ENCODE peak calls at places on chromosomes 3 and 15, in four cellular contexts. D, N, B and G are unnamed samples.

GRCh38 chr3:30550246-30550645 is 56.2 kb upstream of the TGFBR2 start:
- DNase-seq in D (no peak), N (no peak), B (no peak), G (no peak)

GRCh38 chr3:100277255-100277800 is 16.5 kb downstream of the TBC1D23 start:
- DNase-seq in D (no peak), N (no peak), B (no peak), G (no peak)

GRCh38 chr15:60844431-60845174 is 365.7 kb upstream of the ICE2 start:
- DNase-seq in D (no peak), N (no peak), B (no peak), G (no peak)

GRCh38 chr3:62938583-62938982 is 63.4 kb upstream of the CADPS start:
- DNase-seq in D (no peak), N (no peak), B (no peak), G (no peak)

GRCh38 chr3:143450656-143451055 is 331.1 kb downstream of the CHST2 start:
- DNase-seq in D (no peak), N (no peak), B (no peak), G (no peak)

GRCh38 chr3:138426211-138426610 is 8.2 kb upstream of the ESYT3 start:
- DNase-seq in D (no peak), N (no peak), B (no peak), G (no peak)

GRCh38 chr3:32165442-32165841 is 59.0 kb downstream of the GPD1L start:
- DNase-seq in D (no peak), N (no peak), B (no peak), G (no peak)

GRCh38 chr15:101808201-101808600 is 3.8 kb upstream of the OR4F15 start:
- DNase-seq in D (no peak), N (no peak), B (no peak), G (peak)

GRCh38 chr3:99191186-99191585 is 289.7 kb upstream of the DCBLD2 start:
- DNase-seq in D (no peak), N (no peak), B (no peak), G (no peak)

GRCh38 chr3:74119221-74119620 is 494.5 kb upstream of the PDZRN3 start:
- DNase-seq in D (no peak), N (no peak), B (no peak), G (no peak)

GRCh38 chr3:122351612-122352011 is 26.6 kb downstream of the CSTA start:
- DNase-seq in D (no peak), N (no peak), B (no peak), G (no peak)

GRCh38 chr3:123194552-123194951 is 7.2 kb upstream of the SEC22A start:
- DNase-seq in D (no peak), N (no peak), B (no peak), G (no peak)

GRCh38 chr3:85576091-85576690 is 617.4 kb downstream of the CADM2 start:
- DNase-seq in D (peak), N (no peak), B (peak), G (no peak)

GRCh38 chr15:78673476-78673875 is 32.5 kb upstream of the CHRNB4 start:
- DNase-seq in D (no peak), N (no peak), B (no peak), G (no peak)

GRCh38 chr3:124298951-124299350 is 307.0 kb upstream of the ROPN1 start:
- DNase-seq in D (no peak), N (no peak), B (no peak), G (peak)

GRCh38 chr15:34650177-34650576 is 66.7 kb upstream of the GOLGA8B start:
- DNase-seq in D (no peak), N (no peak), B (no peak), G (peak)

GRCh38 chr3:96814581-96815567 is at the start of gene EPHA6:
- DNase-seq in D (no peak), N (no peak), B (no peak), G (no peak)
- TF ChIP-seq CTCF in D (no peak), N (no peak), B (no peak), G (no peak)

GRCh38 chr15:77568014-77568959 is 64.4 kb downstream of the LINGO1 start:
- DNase-seq in D (no peak), N (no peak), B (no peak), G (no peak)

GRCh38 chr15:77571181-77571580 is 61.5 kb downstream of the LINGO1 start:
- DNase-seq in D (no peak), N (no peak), B (no peak), G (no peak)

GRCh38 chr15:77571741-77572140 is 61.0 kb downstream of the LINGO1 start:
- DNase-seq in D (no peak), N (no peak), B (no peak), G (no peak)

GRCh38 chr15:77568960-77569646 is 63.6 kb downstream of the LINGO1 start:
- DNase-seq in D (no peak), N (no peak), B (peak), G (no peak)

DNA sequence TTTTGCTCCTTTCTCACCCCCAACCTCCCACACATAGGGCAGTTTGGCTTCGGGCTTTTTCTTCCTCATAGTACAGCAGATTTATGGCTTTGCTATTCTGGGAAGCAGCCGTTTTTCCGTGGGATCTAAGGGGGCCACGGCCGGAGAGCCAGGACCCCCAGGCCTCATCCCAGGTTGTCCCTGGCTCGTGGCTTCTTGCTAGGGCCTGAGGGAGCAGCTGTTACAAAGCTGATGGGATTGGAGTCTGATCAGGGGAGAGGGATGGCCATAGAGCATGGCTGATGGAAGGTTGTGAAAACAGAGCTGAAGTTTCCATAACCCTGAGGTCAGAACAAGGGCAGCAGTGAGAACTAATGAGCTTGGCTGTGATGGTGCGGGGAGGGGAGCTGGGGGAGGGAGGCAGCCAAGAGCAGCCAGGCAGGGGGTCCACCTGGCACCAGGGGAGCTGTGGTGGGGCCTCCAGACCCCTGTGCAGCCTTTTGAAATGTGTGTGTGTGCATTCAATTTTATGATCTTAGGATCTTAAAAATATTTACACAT is 63.0 kb downstream of the LINGO1 start:
- DNase-seq in D (no peak), N (no peak), B (no peak), G (no peak)
- H3K4me3 ChIP-seq in D (no peak), N (peak), B (peak), G (no peak)

GRCh38 chr3:34808287-34808686 is 831.0 kb upstream of the ARPP21 start:
- DNase-seq in D (no peak), N (no peak), B (no peak), G (no peak)
- TF ChIP-seq CTCF in D (no peak), N (no peak), B (no peak), G (no peak)

DNA sequence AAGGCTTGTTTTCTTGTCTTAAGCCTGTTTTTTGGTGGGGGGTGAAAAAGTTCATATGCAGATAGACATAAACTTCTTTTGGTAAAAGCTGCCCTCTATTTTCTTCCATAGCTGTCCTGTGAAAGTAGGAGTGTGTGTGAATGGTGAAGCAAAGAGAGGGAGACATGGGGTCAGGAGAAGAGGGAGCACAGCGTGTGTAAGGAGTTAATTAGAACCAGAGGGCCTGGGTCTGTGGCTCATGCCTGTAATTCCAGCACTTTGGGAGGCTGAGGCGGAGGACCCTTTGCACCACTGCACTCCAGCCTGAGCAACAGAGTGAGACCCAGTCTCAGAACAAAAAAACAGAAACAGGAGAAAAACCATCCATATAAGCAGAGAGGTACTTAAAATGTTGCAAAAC is 16.2 kb upstream of the CCNL1 start:
- DNase-seq in D (no peak), N (no peak), B (no peak), G (no peak)
- H3K4me3 ChIP-seq in D (peak), N (peak), B (peak), G (peak)

DNA sequence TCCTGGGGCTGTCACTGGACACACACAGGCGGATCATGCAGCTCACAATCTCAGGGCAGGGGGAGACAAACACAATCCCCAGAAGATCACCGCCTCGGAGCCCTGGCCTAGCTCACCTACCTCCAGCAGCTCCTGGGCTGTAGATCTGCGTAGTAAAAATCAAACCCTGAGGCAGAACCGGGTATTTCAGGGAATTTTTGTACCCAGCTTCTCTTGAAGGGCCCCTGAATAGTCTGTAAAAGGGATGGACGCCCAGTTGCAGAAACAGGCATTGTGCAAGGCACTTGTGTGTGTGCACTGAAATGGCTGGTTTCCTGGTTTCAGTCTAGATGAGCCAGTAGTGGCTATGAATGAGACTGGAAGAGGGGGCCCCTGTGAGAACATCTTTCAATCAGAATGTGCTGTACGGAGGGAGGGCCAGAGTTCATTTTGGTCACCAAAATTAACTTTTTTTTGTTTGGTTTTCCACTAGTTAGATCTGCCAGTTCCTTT is 54.9 kb upstream of the RPL32 start:
- DNase-seq in D (no peak), N (no peak), B (peak), G (no peak)
- TF ChIP-seq CTCF in D (no peak), N (no peak), B (no peak), G (no peak)

GRCh38 chr15:40796041-40796440 is 10.8 kb upstream of the ZFYVE19 start:
- DNase-seq in D (no peak), N (no peak), B (no peak), G (no peak)

GRCh38 chr15:40790723-40791122 is 16.2 kb upstream of the ZFYVE19 start:
- DNase-seq in D (no peak), N (no peak), B (no peak), G (no peak)

GRCh38 chr15:40795019-40795418 is 11.9 kb upstream of the ZFYVE19 start:
- DNase-seq in D (no peak), N (no peak), B (no peak), G (no peak)

GRCh38 chr15:40792394-40792793 is 14.5 kb upstream of the ZFYVE19 start:
- DNase-seq in D (no peak), N (no peak), B (no peak), G (no peak)

DNA sequence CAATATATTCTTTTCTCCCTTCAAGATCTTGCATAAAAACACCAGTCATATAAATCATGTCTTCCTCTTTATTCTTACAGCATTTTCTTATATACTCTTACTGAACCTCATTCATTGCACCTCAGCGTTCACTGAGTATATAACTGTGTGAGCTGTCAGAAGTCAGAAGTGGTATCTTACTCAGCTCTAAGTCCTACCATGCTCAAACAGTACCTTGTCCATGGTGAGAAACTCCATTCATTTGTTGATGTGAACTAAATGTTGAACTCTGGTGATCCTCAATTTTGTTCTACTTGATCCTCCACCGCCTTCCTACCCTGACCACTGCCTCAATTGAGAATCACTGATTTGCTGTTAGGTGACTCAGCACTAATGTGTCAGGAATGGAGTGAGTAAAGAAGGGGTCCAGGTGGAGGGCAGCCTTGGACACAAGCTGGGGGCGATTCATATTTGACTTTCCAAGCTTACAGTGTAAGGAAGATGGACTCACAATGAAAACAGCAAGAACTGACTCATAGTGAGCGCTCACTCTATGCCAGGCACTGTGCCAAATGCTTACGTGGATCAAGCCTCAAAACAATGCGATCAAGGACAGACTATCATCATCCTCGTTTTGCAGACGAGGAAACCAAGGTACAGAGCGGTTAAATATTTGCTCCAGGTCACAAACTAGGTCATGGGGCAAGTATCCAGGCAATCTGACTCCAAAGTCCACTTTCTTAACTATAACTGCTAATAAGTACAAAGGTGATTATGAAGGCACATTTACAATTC is 13.5 kb upstream of the ZFYVE19 start:
- DNase-seq in D (no peak), N (peak), B (no peak), G (peak)
- H3K4me3 ChIP-seq in D (no peak), N (no peak), B (no peak), G (no peak)

DNA sequence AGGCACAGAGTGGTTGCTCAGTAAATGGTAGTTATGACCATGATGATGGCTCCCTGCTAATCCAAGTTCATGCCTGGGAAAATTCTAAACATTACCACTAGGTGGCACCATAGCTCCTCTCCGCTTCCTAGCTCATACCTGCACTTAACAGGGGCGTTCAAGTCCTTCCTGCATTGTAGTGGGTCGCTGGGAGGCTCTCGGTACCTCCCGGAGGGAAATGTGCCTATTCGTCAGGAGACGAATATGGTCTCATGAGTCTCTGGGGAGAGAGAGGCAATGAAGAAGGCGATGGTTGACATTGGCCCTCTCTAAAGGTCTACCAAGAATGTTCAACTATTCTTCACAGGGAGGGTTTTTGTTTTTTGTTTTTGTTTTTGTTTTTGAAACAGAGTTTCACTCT is 10.9 kb downstream of the MESP1 start:
- DNase-seq in D (peak), N (no peak), B (no peak), G (no peak)
- TF ChIP-seq CTCF in D (no peak), N (peak), B (peak), G (peak)

DNA sequence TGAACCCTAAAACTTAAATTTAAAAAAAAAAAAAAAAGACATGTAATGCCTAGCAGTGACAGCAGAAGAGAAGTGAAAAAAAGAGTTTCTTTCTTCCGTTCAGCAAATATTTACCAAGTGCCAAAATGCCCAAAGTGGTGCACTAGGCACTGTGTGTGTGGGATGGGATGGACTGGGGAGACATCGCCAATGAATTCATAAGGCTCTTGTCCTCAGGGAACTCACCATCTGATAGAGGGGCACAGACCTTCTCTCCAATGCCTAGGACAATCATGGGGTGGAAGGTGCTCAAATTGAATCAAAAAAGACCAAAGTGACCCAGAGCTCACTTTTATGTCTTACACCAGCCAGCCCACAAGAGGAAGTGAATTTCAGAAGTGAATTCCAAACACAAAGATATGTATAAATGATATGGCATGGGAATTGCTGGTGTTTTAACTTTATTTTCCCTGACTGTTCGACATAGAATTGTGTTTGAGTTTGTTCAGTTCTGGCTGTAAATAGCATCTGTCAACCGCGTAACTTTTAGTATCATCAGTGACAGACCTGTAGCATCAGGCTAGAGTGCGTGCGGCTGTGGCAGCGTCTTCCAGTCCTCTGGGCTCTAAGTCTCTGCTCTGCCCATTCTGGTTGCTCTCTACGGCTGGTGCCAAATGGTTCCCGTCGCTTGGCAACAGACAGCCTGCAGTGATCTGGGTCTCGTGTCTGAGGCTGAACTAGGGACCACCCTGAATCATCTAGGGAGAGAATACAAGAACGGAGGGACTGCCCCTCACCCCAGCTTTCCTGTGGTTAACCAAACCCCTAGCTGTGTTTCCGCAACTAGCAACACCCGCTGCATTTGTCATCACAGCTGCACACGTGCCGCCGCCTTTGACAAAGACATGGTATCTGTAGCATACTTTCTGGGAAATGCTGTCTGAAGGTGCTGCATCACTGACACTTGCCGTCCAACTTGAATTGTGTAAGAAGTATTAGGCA is 154.0 kb upstream of the THBS1 start:
- DNase-seq in D (peak), N (no peak), B (peak), G (no peak)
- H3K4me3 ChIP-seq in D (no peak), N (no peak), B (no peak), G (no peak)

DNA sequence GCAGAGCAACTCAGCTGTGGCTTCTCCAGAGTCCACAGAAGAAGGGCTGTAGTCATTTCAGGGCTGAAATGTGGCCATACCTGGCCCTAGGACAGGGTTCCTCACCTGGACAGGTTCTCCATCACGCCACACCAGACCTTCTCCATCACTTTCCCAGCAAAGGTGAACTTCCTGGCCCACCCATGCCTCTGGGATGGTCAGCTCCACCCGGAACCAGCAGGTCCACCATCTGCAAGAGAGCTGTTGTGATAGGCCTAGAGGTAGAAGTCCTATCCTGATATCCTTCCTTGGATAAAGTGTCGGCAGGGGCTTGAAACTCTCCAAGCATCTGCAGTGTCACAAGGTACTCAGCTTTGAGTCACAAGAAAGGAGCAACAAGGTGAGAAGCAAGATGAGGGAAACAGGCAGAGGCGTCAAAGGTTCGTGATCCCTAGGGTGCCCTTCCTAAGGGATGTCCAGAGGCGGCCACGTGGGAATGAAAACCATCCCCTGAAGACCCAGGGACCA is 948 bp downstream of the MAN2C1 start:
- DNase-seq in D (no peak), N (no peak), B (no peak), G (no peak)
- TF ChIP-seq CTCF in D (no peak), N (no peak), B (no peak), G (no peak)

GRCh38 chr15:89909611-89910010 is 3.1 kb downstream of the ARPIN start:
- DNase-seq in D (no peak), N (no peak), B (no peak), G (no peak)

GRCh38 chr15:89912674-89913396 is at the start of gene ARPIN:
- DNase-seq in D (peak), N (peak), B (peak), G (no peak)

GRCh38 chr15:89910891-89911626 is 1.7 kb downstream of the ARPIN start:
- DNase-seq in D (no peak), N (peak), B (no peak), G (no peak)

GRCh38 chr15:89908226-89908625 is 4.5 kb downstream of the ARPIN start:
- DNase-seq in D (no peak), N (peak), B (no peak), G (no peak)

GRCh38 chr15:89912145-89912673 is 543 bp downstream of the ARPIN start:
- DNase-seq in D (no peak), N (peak), B (peak), G (no peak)
- H3K4me3 ChIP-seq in D (peak), N (peak), B (peak), G (peak)